ENCODE peak calls at places on chromosome 11, in five cellular contexts. G is EH, W is pulmonary artery endothelial cell, Z is iPS DF 6.9, E is HL-60. N is an unnamed sample.

GRCh38 chr11:124961972-124962609 is 8.1 kb downstream of the CCDC15 start:
- DNase-seq in G (peak; percentile 80), W (peak; percentile 56), Z (no peak), E (peak; percentile 32), N (peak; percentile 82)

GRCh38 chr11:10294289-10294953 is 402 bp upstream of the SBF2 start:
- DNase-seq in G (peak; percentile 81), W (no peak), Z (no peak), E (no peak), N (no peak)

GRCh38 chr11:65429724-65430405 is 7.3 kb downstream of the NEAT1 start:
- DNase-seq in G (peak; percentile 84), W (no peak), Z (no peak), E (peak; percentile 46), N (peak; percentile 74)

GRCh38 chr11:43574949-43575915 is 105.3 kb upstream of the HSD17B12 start:
- DNase-seq in G (peak; percentile 65), W (no peak), Z (no peak), E (no peak), N (no peak)

GRCh38 chr11:62431171-62431895 is 12.5 kb downstream of the SCGB1A1 start:
- DNase-seq in G (peak; percentile 94), W (no peak), Z (no peak), E (no peak), N (no peak)

GRCh38 chr11:111982532-111983186 is 42.5 kb upstream of the DLAT start:
- DNase-seq in G (no peak), W (no peak), Z (no peak), E (no peak), N (no peak)

GRCh38 chr11:848988-849824 is 6.6 kb downstream of the TSPAN4 start:
- DNase-seq in G (no peak), W (no peak), Z (no peak), E (no peak), N (no peak)

GRCh38 chr11:76669901-76670474 is 559 bp downstream of the LRRC32 start:
- DNase-seq in G (peak; percentile 79), W (peak; percentile 55), Z (no peak), E (no peak), N (no peak)

GRCh38 chr11:34302046-34302921 is 55.5 kb downstream of the ABTB2 start:
- DNase-seq in G (peak; percentile 97), W (no peak), Z (no peak), E (peak; percentile 28), N (no peak)

GRCh38 chr11:63180536-63180935 is 36.5 kb upstream of the SLC22A24 start:
- DNase-seq in G (no peak), W (no peak), Z (no peak), E (no peak), N (no peak)

GRCh38 chr11:26688701-26689100 is 33.2 kb downstream of the SLC5A12 start:
- DNase-seq in G (no peak), W (no peak), Z (no peak), E (no peak), N (no peak)

GRCh38 chr11:32198053-32198452 is 107.2 kb downstream of the RCN1 start:
- DNase-seq in G (no peak), W (no peak), Z (no peak), E (no peak), N (no peak)

GRCh38 chr11:43922295-43922648 is 20.2 kb upstream of the C11orf96 start:
- DNase-seq in G (no peak), W (no peak), Z (no peak), E (no peak), N (no peak)

GRCh38 chr11:18650859-18651557 is 16.9 kb upstream of the SPTY2D1 start:
- DNase-seq in G (peak; percentile 67), W (peak; percentile 32), Z (peak; percentile 55), E (peak; percentile 76), N (peak; percentile 7)

GRCh38 chr11:16925495-16926065 is 88.6 kb downstream of the PLEKHA7 start:
- DNase-seq in G (peak; percentile 26), W (no peak), Z (peak; percentile 39), E (no peak), N (no peak)

GRCh38 chr11:65553301-65554001 is 4.7 kb downstream of the LTBP3 start:
- DNase-seq in G (no peak), W (no peak), Z (no peak), E (no peak), N (no peak)

GRCh38 chr11:1672613-1673400 is 24.2 kb upstream of the KRTAP5-6 start:
- DNase-seq in G (no peak), W (no peak), Z (no peak), E (no peak), N (no peak)

GRCh38 chr11:77208535-77208934 is 80.5 kb downstream of the MYO7A start:
- DNase-seq in G (no peak), W (no peak), Z (no peak), E (no peak), N (no peak)